ENCODE peak calls at places on chromosomes 6 and 20, in ten cellular contexts. C, Z, K, I, T, R, M, J, A and O are unnamed samples.

GRCh38 chr6:141682391-141682790 is 450.3 kb upstream of the GJE1 start:
- DNase-seq in C (peak; percentile 22), Z (no peak), K (no peak), I (no peak), T (no peak), R (no peak), M (no peak), J (peak; percentile 17), A (no peak), O (no peak)

GRCh38 chr6:167153523-167153959 is 4.2 kb downstream of the GPR31 start:
- DNase-seq in C (peak; percentile 25), Z (no peak), K (no peak), I (no peak), T (peak; percentile 54), R (no peak), M (no peak), J (peak; percentile 27), A (peak; percentile 15), O (no peak)

GRCh38 chr20:54633903-54634302 is 158.5 kb downstream of the DOK5 start:
- DNase-seq in C (no peak), Z (no peak), K (no peak), I (no peak), T (no peak), R (no peak), M (no peak), J (no peak), A (no peak), O (no peak)

GRCh38 chr20:37649017-37649416 is 44.8 kb upstream of the CTNNBL1 start:
- DNase-seq in C (peak; percentile 44), Z (no peak), K (no peak), I (no peak), T (no peak), R (no peak), M (no peak), J (no peak), A (no peak), O (no peak)

GRCh38 chr6:169024047-169024660 is 229.5 kb downstream of the THBS2 start:
- DNase-seq in C (no peak), Z (no peak), K (no peak), I (no peak), T (no peak), R (no peak), M (no peak), J (no peak), A (no peak), O (no peak)

GRCh38 chr6:32190946-32191677 is 1.1 kb upstream of the PBX2 start:
- DNase-seq in C (no peak), Z (no peak), K (no peak), I (no peak), T (no peak), R (no peak), M (no peak), J (no peak), A (no peak), O (no peak)

GRCh38 chr20:61575151-61575937 is 323.3 kb downstream of the CDH4 start:
- DNase-seq in C (no peak), Z (no peak), K (no peak), I (no peak), T (no peak), R (no peak), M (no peak), J (no peak), A (no peak), O (peak; percentile 29)

GRCh38 chr6:153511896-153512496 is 380.9 kb upstream of the RGS17 start:
- DNase-seq in C (peak; percentile 48), Z (peak; percentile 44), K (no peak), I (no peak), T (no peak), R (peak; percentile 38), M (no peak), J (peak; percentile 30), A (peak; percentile 42), O (no peak)

GRCh38 chr6:166784691-166785090 is 157.6 kb upstream of the RPS6KA2 start:
- DNase-seq in C (peak; percentile 43), Z (no peak), K (no peak), I (no peak), T (no peak), R (no peak), M (no peak), J (no peak), A (no peak), O (no peak)

GRCh38 chr20:62699741-62700140 is 8.9 kb upstream of the NTSR1 start:
- DNase-seq in C (no peak), Z (no peak), K (no peak), I (no peak), T (no peak), R (no peak), M (no peak), J (no peak), A (no peak), O (no peak)

GRCh38 chr20:32789896-32790750 is 27.9 kb downstream of the DNMT3B start:
- DNase-seq in C (peak; percentile 63), Z (peak; percentile 60), K (peak; percentile 74), I (peak; percentile 55), T (peak; percentile 91), R (peak; percentile 73), M (peak; percentile 78), J (peak; percentile 68), A (peak; percentile 83), O (peak; percentile 75)

GRCh38 chr6:111985202-111985731 is 68.6 kb upstream of the CCN6 start:
- DNase-seq in C (peak; percentile 94), Z (peak; percentile 85), K (no peak), I (no peak), T (no peak), R (peak; percentile 95), M (no peak), J (peak; percentile 96), A (no peak), O (peak; percentile 83)

GRCh38 chr6:158803733-158804143 is 15.4 kb downstream of the EZR start:
- DNase-seq in C (no peak), Z (peak; percentile 53), K (peak; percentile 48), I (no peak), T (no peak), R (peak; percentile 62), M (no peak), J (peak; percentile 54), A (peak; percentile 10), O (no peak)

GRCh38 chr20:20712004-20712473 is 405 bp downstream of the RALGAPA2 start:
- DNase-seq in C (no peak), Z (no peak), K (peak; percentile 11), I (peak; percentile 0), T (no peak), R (no peak), M (peak; percentile 50), J (no peak), A (no peak), O (peak; percentile 37)

GRCh38 chr20:35120012-35120701 is 27.0 kb downstream of the EDEM2 start:
- DNase-seq in C (peak; percentile 85), Z (peak; percentile 71), K (no peak), I (no peak), T (no peak), R (peak; percentile 94), M (no peak), J (no peak), A (no peak), O (no peak)

GRCh38 chr20:16749573-16749972 is 1.4 kb downstream of the OTOR start:
- DNase-seq in C (no peak), Z (no peak), K (no peak), I (no peak), T (no peak), R (no peak), M (no peak), J (no peak), A (no peak), O (no peak)

GRCh38 chr6:35754452-35755321 is 17.9 kb downstream of the ARMC12 start:
- DNase-seq in C (peak; percentile 55), Z (no peak), K (no peak), I (no peak), T (no peak), R (peak; percentile 38), M (no peak), J (peak; percentile 13), A (no peak), O (peak; percentile 56)

GRCh38 chr6:157832250-157832967 is 9.4 kb downstream of the SNX9 start:
- DNase-seq in C (peak; percentile 65), Z (peak; percentile 63), K (no peak), I (no peak), T (no peak), R (peak; percentile 70), M (no peak), J (peak; percentile 33), A (no peak), O (no peak)

GRCh38 chr6:20548264-20548663 is 14.0 kb downstream of the CDKAL1 start:
- DNase-seq in C (no peak), Z (no peak), K (no peak), I (no peak), T (no peak), R (no peak), M (no peak), J (no peak), A (no peak), O (no peak)

GRCh38 chr6:82118150-82118562 is 129.4 kb downstream of the IBTK start:
- DNase-seq in C (peak; percentile 19), Z (no peak), K (no peak), I (no peak), T (no peak), R (peak; percentile 48), M (no peak), J (peak; percentile 5), A (no peak), O (no peak)